ENCODE peak calls at places on chromosomes 11 and 22, in five cellular contexts. V is H54, X is foreskin fibroblast, C is fibroblast of the aortic adventitia, D is EL. G is an unnamed sample.

GRCh38 chr11:95426823-95427462 is 195.9 kb upstream of the SESN3 start:
- DNase-seq in V (no peak), X (peak), C (no peak), D (no peak), G (no peak)

GRCh38 chr11:36186340-36186739 is 102.9 kb downstream of the COMMD9 start:
- DNase-seq in V (no peak), X (peak), C (peak), D (peak), G (no peak)

GRCh38 chr11:11157201-11157600 is 195.8 kb downstream of the CSNK2A3 start:
- DNase-seq in V (peak), X (peak), C (peak), D (peak), G (no peak)

GRCh38 chr11:19711911-19712280 is 741 bp upstream of the NAV2 start:
- DNase-seq in V (no peak), X (no peak), C (no peak), D (no peak), G (no peak)

GRCh38 chr11:109612481-109612880 is 190.5 kb downstream of the C11orf87 start:
- DNase-seq in V (no peak), X (no peak), C (no peak), D (peak), G (no peak)

GRCh38 chr11:68282861-68283230 is 11.1 kb upstream of the C11orf24 start:
- DNase-seq in V (no peak), X (no peak), C (no peak), D (no peak), G (no peak)

GRCh38 chr22:43707650-43708049 is 104.5 kb downstream of the EFCAB6 start:
- DNase-seq in V (no peak), X (peak), C (no peak), D (no peak), G (no peak)

GRCh38 chr11:130088217-130088616 is 18.5 kb downstream of the APLP2 start:
- DNase-seq in V (no peak), X (no peak), C (no peak), D (peak), G (no peak)

GRCh38 chr11:56932572-56933235 is 56.0 kb upstream of the OR5AK2 start:
- DNase-seq in V (peak), X (peak), C (peak), D (peak), G (no peak)

GRCh38 chr11:2844116-2844515 is 41.5 kb downstream of the CDKN1C start:
- DNase-seq in V (no peak), X (no peak), C (no peak), D (no peak), G (no peak)

GRCh38 chr11:8754241-8754640 is 71.6 kb downstream of the RPL27A start:
- DNase-seq in V (no peak), X (peak), C (peak), D (no peak), G (no peak)

GRCh38 chr11:10893713-10894112 is 35.9 kb upstream of the ZBED5 start:
- DNase-seq in V (no peak), X (peak), C (peak), D (peak), G (no peak)

G was measured in body of pancreas.